ENCODE peak calls at places on chromosome 12, in ten cellular contexts. G is stimulated activated CD4-positive, alpha-beta T cell treated with anti-CD3 and anti-CD28 coated beads, Interleukin-4, amount 100 ng/mL, for 24 hours; N is T-helper 2 cell; Y is endothelial cell of umbilical vein; M is cardiac muscle cell; T is NCI-H510A; W is activated CD8-positive, alpha-beta memory T cell treated with anti-CD3 and anti-CD28 coated beads, Interleukin-2, amount 10 ng/mL, durations not matched to agents 7 days and 5 days; E is progenitor cell of endocrine pancreas; V is effector memory CD4-positive, alpha-beta T cell; O is HTR-8/SVneo. A is an unnamed sample.

GRCh38 chr12:47184813-47185212 is 105.1 kb upstream of the AMIGO2 start:
- DNase-seq in G (no peak), N (no peak), Y (no peak), M (no peak), T (no peak), W (no peak), E (no peak), V (no peak), O (no peak), A (no peak)

GRCh38 chr12:68487721-68488309 is 122.9 kb upstream of the RAP1B start:
- DNase-seq in G (no peak), N (no peak), Y (no peak), M (no peak), T (no peak), W (no peak), E (no peak), V (no peak), O (no peak), A (no peak)

GRCh38 chr12:107477946-107478610 is 207.5 kb upstream of the PWP1 start:
- DNase-seq in G (no peak), N (no peak), Y (no peak), M (no peak), T (no peak), W (no peak), E (no peak), V (no peak), O (no peak), A (no peak)

GRCh38 chr12:44972746-44973421 is 78.0 kb downstream of the DBX2 start:
- DNase-seq in G (no peak), N (no peak), Y (peak), M (peak), T (no peak), W (no peak), E (no peak), V (no peak), O (no peak), A (peak)

GRCh38 chr12:112473056-112473455 is 54.3 kb downstream of the PTPN11 start:
- DNase-seq in G (no peak), N (no peak), Y (no peak), M (peak), T (no peak), W (no peak), E (no peak), V (no peak), O (no peak), A (no peak)

GRCh38 chr12:13022737-13023370 is 21.3 kb upstream of the FAM234B start:
- DNase-seq in G (no peak), N (no peak), Y (no peak), M (peak), T (no peak), W (no peak), E (no peak), V (no peak), O (no peak), A (no peak)

GRCh38 chr12:115118177-115118724 is 434.3 kb upstream of the TBX3 start:
- DNase-seq in G (no peak), N (no peak), Y (no peak), M (peak), T (no peak), W (no peak), E (no peak), V (no peak), O (no peak), A (no peak)

GRCh38 chr12:126784328-126784921 is 1482.5 kb upstream of the TMEM132C start:
- DNase-seq in G (peak), N (no peak), Y (no peak), M (no peak), T (peak), W (peak), E (peak), V (no peak), O (peak), A (no peak)

GRCh38 chr12:6946033-6946919 is 2.5 kb downstream of the C12orf57 start:
- DNase-seq in G (peak), N (peak), Y (no peak), M (peak), T (peak), W (peak), E (peak), V (peak), O (no peak), A (peak)

GRCh38 chr12:14773685-14774073 is 29.6 kb downstream of the WBP11 start:
- DNase-seq in G (no peak), N (no peak), Y (no peak), M (no peak), T (no peak), W (no peak), E (peak), V (no peak), O (no peak), A (peak)

GRCh38 chr12:131230340-131231099 is 276.8 kb downstream of the ADGRD1 start:
- DNase-seq in G (no peak), N (no peak), Y (no peak), M (no peak), T (no peak), W (no peak), E (no peak), V (no peak), O (no peak), A (no peak)